ENCODE peak calls at places on chromosomes 3 and 15, in five cellular contexts. One of them, this sample, is unnamed.
A peak's percentile ranks its signal among the peaks of the same experiment; 100 is the strongest.

GRCh38 chr3:35936571-35936970 is 297.2 kb downstream of the ARPP21 start:
- DNase-seq in SK-N-SH: no peak
- DNase-seq in HCT116: no peak
- DNase-seq in GM23338: no peak
- DNase-seq in GM12878: no peak
- DNase-seq in this sample: no peak

GRCh38 chr3:79517766-79518413 is 249.9 kb downstream of the ROBO1 start:
- DNase-seq in GM23338: peak; percentile 70
- DNase-seq in SK-N-SH: peak; percentile 29
- DNase-seq in HCT116: no peak
- DNase-seq in GM12878: no peak
- DNase-seq in this sample: peak; percentile 5

GRCh38 chr3:196501316-196502064 is 2.1 kb downstream of the RNF168 start:
- DNase-seq in GM12878: no peak
- DNase-seq in HCT116: no peak
- DNase-seq in SK-N-SH: no peak
- DNase-seq in GM23338: peak; percentile 41
- DNase-seq in this sample: no peak

GRCh38 chr3:73255609-73256029 is 194.2 kb downstream of the EBLN2 start:
- DNase-seq in GM23338: no peak
- DNase-seq in HCT116: no peak
- DNase-seq in SK-N-SH: peak; percentile 25
- DNase-seq in GM12878: no peak
- DNase-seq in this sample: no peak

GRCh38 chr3:108117245-108117644 is 26.4 kb upstream of the CD47 start:
- DNase-seq in GM23338: no peak
- DNase-seq in GM12878: no peak
- DNase-seq in HCT116: no peak
- DNase-seq in SK-N-SH: no peak
- DNase-seq in this sample: no peak

GRCh38 chr3:38454179-38454883 is 641 bp downstream of the ACVR2B start:
- DNase-seq in GM12878: no peak
- DNase-seq in GM23338: peak; percentile 57
- DNase-seq in HCT116: no peak
- DNase-seq in SK-N-SH: peak; percentile 68
- DNase-seq in this sample: peak; percentile 8

GRCh38 chr3:139120336-139120971 is 75.8 kb upstream of the PRR23C start:
- DNase-seq in SK-N-SH: no peak
- DNase-seq in GM23338: no peak
- DNase-seq in HCT116: peak; percentile 21
- DNase-seq in GM12878: no peak
- DNase-seq in this sample: no peak

GRCh38 chr3:158103956-158104338 is 2.3 kb downstream of the SHOX2 start:
- DNase-seq in SK-N-SH: no peak
- DNase-seq in HCT116: no peak
- DNase-seq in GM23338: peak; percentile 58
- DNase-seq in GM12878: no peak
- DNase-seq in this sample: no peak

GRCh38 chr3:133301194-133301593 is 98.7 kb upstream of the BFSP2 start:
- DNase-seq in SK-N-SH: no peak
- DNase-seq in GM12878: no peak
- DNase-seq in HCT116: no peak
- DNase-seq in GM23338: no peak
- DNase-seq in this sample: no peak

GRCh38 chr15:70781236-70781635 is 17.9 kb upstream of the UACA start:
- DNase-seq in HCT116: no peak
- DNase-seq in SK-N-SH: no peak
- DNase-seq in GM12878: no peak
- DNase-seq in GM23338: peak; percentile 44
- DNase-seq in this sample: no peak

GRCh38 chr3:187689984-187690383 is 12.4 kb downstream of the RTP2 start:
- DNase-seq in SK-N-SH: no peak
- DNase-seq in GM12878: no peak
- DNase-seq in HCT116: no peak
- DNase-seq in GM23338: no peak
- DNase-seq in this sample: no peak

GRCh38 chr3:39193391-39193790 is 996 bp upstream of the XIRP1 start:
- DNase-seq in HCT116: no peak
- DNase-seq in SK-N-SH: no peak
- DNase-seq in GM23338: no peak
- DNase-seq in GM12878: no peak
- DNase-seq in this sample: no peak

GRCh38 chr3:157128771-157129671 is 30.9 kb downstream of the CCNL1 start:
- DNase-seq in HCT116: peak; percentile 22
- DNase-seq in GM23338: peak; percentile 40
- DNase-seq in SK-N-SH: no peak
- DNase-seq in GM12878: no peak
- DNase-seq in this sample: no peak

GRCh38 chr15:51341366-51342248 is at the start of gene GLDN:
- DNase-seq in GM12878: no peak
- DNase-seq in GM23338: peak; percentile 74
- DNase-seq in HCT116: no peak
- DNase-seq in SK-N-SH: peak; percentile 80
- DNase-seq in this sample: peak; percentile 11

GRCh38 chr15:63858881-63859280 is 25.1 kb upstream of the HERC1 start:
- DNase-seq in SK-N-SH: no peak
- DNase-seq in GM23338: no peak
- DNase-seq in HCT116: no peak
- DNase-seq in GM12878: no peak
- DNase-seq in this sample: no peak

GRCh38 chr3:115790759-115791158 is 167.4 kb downstream of the GAP43 start:
- DNase-seq in GM12878: no peak
- DNase-seq in SK-N-SH: peak; percentile 42
- DNase-seq in HCT116: peak; percentile 94
- DNase-seq in GM23338: no peak
- DNase-seq in this sample: no peak

GRCh38 chr15:37788330-37788729 is 146.1 kb upstream of the TMCO5A start:
- DNase-seq in GM23338: no peak
- DNase-seq in GM12878: no peak
- DNase-seq in SK-N-SH: no peak
- DNase-seq in HCT116: no peak
- DNase-seq in this sample: no peak

GRCh38 chr15:37788767-37789391 is 145.6 kb upstream of the TMCO5A start:
- DNase-seq in GM23338: no peak
- DNase-seq in GM12878: no peak
- DNase-seq in SK-N-SH: no peak
- DNase-seq in HCT116: no peak
- DNase-seq in this sample: no peak

GRCh38 chr15:37791693-37792092 is 142.7 kb upstream of the TMCO5A start:
- DNase-seq in SK-N-SH: no peak
- DNase-seq in GM12878: no peak
- DNase-seq in HCT116: no peak
- DNase-seq in GM23338: no peak
- DNase-seq in this sample: no peak

GRCh38 chr15:37789392-37789776 is 145.1 kb upstream of the TMCO5A start:
- DNase-seq in GM23338: no peak
- DNase-seq in HCT116: no peak
- DNase-seq in SK-N-SH: no peak
- DNase-seq in GM12878: no peak
- DNase-seq in this sample: no peak

GRCh38 chr15:37789881-37790280 is 144.6 kb upstream of the TMCO5A start:
- DNase-seq in GM23338: no peak
- DNase-seq in SK-N-SH: no peak
- DNase-seq in GM12878: no peak
- DNase-seq in HCT116: no peak
- DNase-seq in this sample: no peak
- TF ChIP-seq REST in GM23338: no peak
- TF ChIP-seq REST in SK-N-SH: no peak
- TF ChIP-seq REST in GM12878: no peak
- TF ChIP-seq REST in HCT116: no peak
- TF ChIP-seq REST in this sample: no peak

DNA sequence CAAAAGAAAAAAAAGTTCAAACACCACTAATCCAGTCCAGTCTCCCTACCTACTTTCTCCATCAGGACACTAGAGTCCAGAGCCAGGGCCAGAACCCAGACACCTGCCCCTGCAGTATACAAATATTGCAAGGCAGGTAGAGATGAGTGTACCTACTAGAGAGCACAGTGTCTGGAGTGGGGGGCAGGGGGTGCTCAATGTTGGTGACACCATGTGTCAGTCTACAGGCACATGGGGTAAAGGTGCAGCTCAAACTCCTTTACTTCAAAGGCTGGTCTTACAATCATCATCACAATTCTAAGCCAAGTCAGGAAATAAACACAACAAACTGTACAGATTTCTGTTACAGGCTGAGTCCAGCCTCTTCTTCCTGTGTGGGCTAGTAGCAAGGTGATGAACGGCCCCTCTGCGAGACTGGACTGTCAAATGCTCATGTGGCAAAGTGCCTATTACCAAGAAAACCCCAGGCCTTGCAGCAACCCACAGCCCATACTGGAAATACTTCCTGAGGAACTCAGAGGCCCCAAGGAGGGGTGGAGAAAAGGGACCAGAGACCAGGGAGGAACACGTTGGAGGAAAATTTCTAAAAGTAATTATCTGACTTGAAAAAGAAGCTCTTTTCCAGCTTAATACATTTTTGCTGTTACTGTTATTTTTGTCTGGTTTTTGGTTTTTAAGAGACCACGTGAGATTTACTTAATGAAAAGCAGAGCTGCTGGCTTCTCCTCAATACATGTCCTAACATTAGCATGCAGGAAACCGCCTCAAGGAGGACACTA is 29.7 kb downstream of the TBC1D2B start:
- DNase-seq in HCT116: no peak
- DNase-seq in GM23338: no peak
- DNase-seq in GM12878: no peak
- DNase-seq in SK-N-SH: no peak
- DNase-seq in this sample: peak; percentile 96
- H3K27ac ChIP-seq in HCT116: no peak overlapping the region
- H3K27ac ChIP-seq in GM23338: no peak overlapping the region
- H3K27ac ChIP-seq in GM12878: peak overlapping the region; percentile 60
- H3K27ac ChIP-seq in SK-N-SH: peak overlapping the region; percentile 88
- H3K27ac ChIP-seq in this sample: peak overlapping the region; percentile 86

GRCh38 chr3:102255736-102256135 is 179.1 kb upstream of the ZPLD1 start:
- DNase-seq in GM12878: no peak
- DNase-seq in GM23338: peak; percentile 17
- DNase-seq in SK-N-SH: no peak
- DNase-seq in HCT116: no peak
- DNase-seq in this sample: no peak
- TF ChIP-seq REST in GM12878: no peak
- TF ChIP-seq REST in GM23338: no peak
- TF ChIP-seq REST in SK-N-SH: no peak
- TF ChIP-seq REST in HCT116: no peak
- TF ChIP-seq REST in this sample: no peak

GRCh38 chr3:98583766-98584165 is 9.6 kb downstream of the CPOX start:
- DNase-seq in GM12878: no peak
- DNase-seq in SK-N-SH: no peak
- DNase-seq in HCT116: no peak
- DNase-seq in GM23338: no peak
- DNase-seq in this sample: no peak
- H3K27ac ChIP-seq in GM12878: no peak overlapping the region
- H3K27ac ChIP-seq in SK-N-SH: no peak overlapping the region
- H3K27ac ChIP-seq in HCT116: peak overlapping the region; percentile 93
- H3K27ac ChIP-seq in GM23338: no peak overlapping the region
- H3K27ac ChIP-seq in this sample: no peak overlapping the region

GRCh38 chr3:10709110-10709781 is 106.8 kb upstream of the SLC6A11 start:
- DNase-seq in HCT116: no peak
- DNase-seq in GM23338: no peak
- DNase-seq in GM12878: no peak
- DNase-seq in SK-N-SH: peak; percentile 72
- DNase-seq in this sample: no peak
- TF ChIP-seq REST in HCT116: no peak
- TF ChIP-seq REST in GM23338: no peak
- TF ChIP-seq REST in GM12878: no peak
- TF ChIP-seq REST in SK-N-SH: no peak
- TF ChIP-seq REST in this sample: no peak

GRCh38 chr3:50617911-50618481 is 1.0 kb downstream of the MAPKAPK3 start:
- DNase-seq in SK-N-SH: no peak
- DNase-seq in GM12878: no peak
- DNase-seq in GM23338: no peak
- DNase-seq in HCT116: no peak
- DNase-seq in this sample: no peak
- H3K27ac ChIP-seq in SK-N-SH: no peak overlapping the region
- H3K27ac ChIP-seq in GM12878: peak overlapping the region; percentile 0
- H3K27ac ChIP-seq in GM23338: no peak overlapping the region
- H3K27ac ChIP-seq in HCT116: peak overlapping the region; percentile 93
- H3K27ac ChIP-seq in this sample: peak overlapping the region; percentile 99

This sample was measured in HL-60.